ENCODE peak calls at places on chromosome 12, in eight cellular contexts. One of them, this sample, is unnamed.

GRCh38 chr12:16112151-16112550 is 165.3 kb downstream of the SLC15A5 start:
- DNase-seq in foreskin fibroblast: no peak
- DNase-seq in HFFc6: no peak
- DNase-seq in upper lobe of right lung: no peak
- DNase-seq in choroid plexus epithelial cell: no peak
- DNase-seq in BE2C: no peak
- DNase-seq in AG09309: no peak
- DNase-seq in astrocyte of the spinal cord: no peak
- DNase-seq in this sample: no peak

GRCh38 chr12:71838231-71838630 is 1.3 kb upstream of the TBC1D15 start:
- DNase-seq in AG09309: no peak
- DNase-seq in BE2C: no peak
- DNase-seq in upper lobe of right lung: no peak
- DNase-seq in astrocyte of the spinal cord: no peak
- DNase-seq in choroid plexus epithelial cell: no peak
- DNase-seq in foreskin fibroblast: no peak
- DNase-seq in HFFc6: no peak
- DNase-seq in this sample: no peak

GRCh38 chr12:62006076-62006732 is 254.0 kb upstream of the USP15 start:
- DNase-seq in upper lobe of right lung: no peak
- DNase-seq in choroid plexus epithelial cell: peak; percentile 66
- DNase-seq in HFFc6: peak; percentile 22
- DNase-seq in foreskin fibroblast: peak; percentile 55
- DNase-seq in AG09309: peak; percentile 3
- DNase-seq in astrocyte of the spinal cord: peak; percentile 42
- DNase-seq in BE2C: peak; percentile 18
- DNase-seq in this sample: no peak

GRCh38 chr12:29104495-29104894 is 44.6 kb upstream of the FAR2 start:
- DNase-seq in HFFc6: no peak
- DNase-seq in astrocyte of the spinal cord: no peak
- DNase-seq in foreskin fibroblast: peak; percentile 8
- DNase-seq in choroid plexus epithelial cell: no peak
- DNase-seq in AG09309: no peak
- DNase-seq in upper lobe of right lung: no peak
- DNase-seq in BE2C: no peak
- DNase-seq in this sample: no peak

GRCh38 chr12:68871899-68872298 is 61.1 kb downstream of the CPM start:
- DNase-seq in foreskin fibroblast: no peak
- DNase-seq in upper lobe of right lung: no peak
- DNase-seq in BE2C: no peak
- DNase-seq in choroid plexus epithelial cell: peak; percentile 77
- DNase-seq in AG09309: no peak
- DNase-seq in astrocyte of the spinal cord: peak; percentile 26
- DNase-seq in HFFc6: no peak
- DNase-seq in this sample: no peak

GRCh38 chr12:22018860-22019259 is 27.2 kb upstream of the CMAS start:
- DNase-seq in upper lobe of right lung: no peak
- DNase-seq in foreskin fibroblast: peak; percentile 4
- DNase-seq in AG09309: no peak
- DNase-seq in choroid plexus epithelial cell: peak; percentile 24
- DNase-seq in astrocyte of the spinal cord: peak; percentile 1
- DNase-seq in HFFc6: no peak
- DNase-seq in BE2C: no peak
- DNase-seq in this sample: no peak

GRCh38 chr12:124497658-124498057 is 69.8 kb downstream of the NCOR2 start:
- DNase-seq in foreskin fibroblast: peak; percentile 96
- DNase-seq in astrocyte of the spinal cord: peak; percentile 81
- DNase-seq in HFFc6: peak; percentile 89
- DNase-seq in choroid plexus epithelial cell: peak; percentile 81
- DNase-seq in AG09309: no peak
- DNase-seq in BE2C: no peak
- DNase-seq in upper lobe of right lung: no peak
- DNase-seq in this sample: peak; percentile 100

GRCh38 chr12:103780992-103781391 is 60.0 kb downstream of the NT5DC3 start:
- DNase-seq in foreskin fibroblast: no peak
- DNase-seq in HFFc6: no peak
- DNase-seq in upper lobe of right lung: no peak
- DNase-seq in BE2C: no peak
- DNase-seq in AG09309: no peak
- DNase-seq in astrocyte of the spinal cord: no peak
- DNase-seq in choroid plexus epithelial cell: no peak
- DNase-seq in this sample: no peak

GRCh38 chr12:131091976-131092691 is 138.4 kb downstream of the ADGRD1 start:
- DNase-seq in foreskin fibroblast: no peak
- DNase-seq in HFFc6: no peak
- DNase-seq in choroid plexus epithelial cell: no peak
- DNase-seq in AG09309: no peak
- DNase-seq in BE2C: peak; percentile 4
- DNase-seq in astrocyte of the spinal cord: no peak
- DNase-seq in upper lobe of right lung: peak; percentile 54
- DNase-seq in this sample: peak; percentile 55

GRCh38 chr12:123389560-123390351 is 5.8 kb downstream of the KMT5A start:
- DNase-seq in choroid plexus epithelial cell: peak; percentile 28
- DNase-seq in upper lobe of right lung: peak; percentile 88
- DNase-seq in astrocyte of the spinal cord: peak; percentile 26
- DNase-seq in AG09309: no peak
- DNase-seq in BE2C: peak; percentile 44
- DNase-seq in HFFc6: peak; percentile 25
- DNase-seq in foreskin fibroblast: peak; percentile 71
- DNase-seq in this sample: peak; percentile 95

GRCh38 chr12:128077211-128077916 is 189.6 kb upstream of the TMEM132C start:
- DNase-seq in choroid plexus epithelial cell: no peak
- DNase-seq in upper lobe of right lung: no peak
- DNase-seq in astrocyte of the spinal cord: no peak
- DNase-seq in AG09309: no peak
- DNase-seq in foreskin fibroblast: no peak
- DNase-seq in HFFc6: no peak
- DNase-seq in BE2C: no peak
- DNase-seq in this sample: peak; percentile 62

GRCh38 chr12:121918679-121919038 is 267 bp downstream of the CFAP251 start:
- DNase-seq in BE2C: no peak
- DNase-seq in astrocyte of the spinal cord: no peak
- DNase-seq in foreskin fibroblast: no peak
- DNase-seq in HFFc6: no peak
- DNase-seq in choroid plexus epithelial cell: no peak
- DNase-seq in upper lobe of right lung: no peak
- DNase-seq in AG09309: no peak
- DNase-seq in this sample: peak; percentile 77

GRCh38 chr12:92041742-92042141 is 103.9 kb downstream of the BTG1 start:
- DNase-seq in upper lobe of right lung: no peak
- DNase-seq in BE2C: no peak
- DNase-seq in foreskin fibroblast: peak; percentile 8
- DNase-seq in HFFc6: no peak
- DNase-seq in AG09309: no peak
- DNase-seq in astrocyte of the spinal cord: no peak
- DNase-seq in choroid plexus epithelial cell: no peak
- DNase-seq in this sample: no peak

GRCh38 chr12:74816398-74817175 is 279.0 kb downstream of the ATXN7L3B start:
- DNase-seq in HFFc6: no peak
- DNase-seq in choroid plexus epithelial cell: no peak
- DNase-seq in BE2C: no peak
- DNase-seq in astrocyte of the spinal cord: no peak
- DNase-seq in foreskin fibroblast: no peak
- DNase-seq in AG09309: no peak
- DNase-seq in upper lobe of right lung: no peak
- DNase-seq in this sample: no peak

GRCh38 chr12:128091931-128092330 is 175.0 kb upstream of the TMEM132C start:
- DNase-seq in upper lobe of right lung: no peak
- DNase-seq in foreskin fibroblast: no peak
- DNase-seq in BE2C: no peak
- DNase-seq in choroid plexus epithelial cell: no peak
- DNase-seq in astrocyte of the spinal cord: no peak
- DNase-seq in AG09309: no peak
- DNase-seq in HFFc6: no peak
- DNase-seq in this sample: no peak

GRCh38 chr12:48954061-48954460 is 3.2 kb downstream of the ARF3 start:
- DNase-seq in BE2C: no peak
- DNase-seq in upper lobe of right lung: no peak
- DNase-seq in foreskin fibroblast: no peak
- DNase-seq in choroid plexus epithelial cell: no peak
- DNase-seq in HFFc6: no peak
- DNase-seq in AG09309: no peak
- DNase-seq in astrocyte of the spinal cord: no peak
- DNase-seq in this sample: no peak

GRCh38 chr12:48958049-48958388 is 732 bp upstream of the ARF3 start:
- DNase-seq in HFFc6: no peak
- DNase-seq in foreskin fibroblast: no peak
- DNase-seq in choroid plexus epithelial cell: no peak
- DNase-seq in AG09309: no peak
- DNase-seq in upper lobe of right lung: no peak
- DNase-seq in astrocyte of the spinal cord: no peak
- DNase-seq in BE2C: no peak
- DNase-seq in this sample: no peak

GRCh38 chr12:48956279-48957140 is 777 bp downstream of the ARF3 start:
- DNase-seq in AG09309: peak; percentile 84
- DNase-seq in foreskin fibroblast: peak; percentile 97
- DNase-seq in HFFc6: peak; percentile 94
- DNase-seq in astrocyte of the spinal cord: peak; percentile 97
- DNase-seq in BE2C: peak; percentile 90
- DNase-seq in upper lobe of right lung: peak; percentile 91
- DNase-seq in choroid plexus epithelial cell: peak; percentile 98
- DNase-seq in this sample: peak; percentile 96

GRCh38 chr12:48954781-48955501 is 2.3 kb downstream of the ARF3 start:
- DNase-seq in choroid plexus epithelial cell: no peak
- DNase-seq in AG09309: no peak
- DNase-seq in foreskin fibroblast: no peak
- DNase-seq in HFFc6: no peak
- DNase-seq in astrocyte of the spinal cord: no peak
- DNase-seq in BE2C: no peak
- DNase-seq in upper lobe of right lung: no peak
- DNase-seq in this sample: peak; percentile 66

DNA sequence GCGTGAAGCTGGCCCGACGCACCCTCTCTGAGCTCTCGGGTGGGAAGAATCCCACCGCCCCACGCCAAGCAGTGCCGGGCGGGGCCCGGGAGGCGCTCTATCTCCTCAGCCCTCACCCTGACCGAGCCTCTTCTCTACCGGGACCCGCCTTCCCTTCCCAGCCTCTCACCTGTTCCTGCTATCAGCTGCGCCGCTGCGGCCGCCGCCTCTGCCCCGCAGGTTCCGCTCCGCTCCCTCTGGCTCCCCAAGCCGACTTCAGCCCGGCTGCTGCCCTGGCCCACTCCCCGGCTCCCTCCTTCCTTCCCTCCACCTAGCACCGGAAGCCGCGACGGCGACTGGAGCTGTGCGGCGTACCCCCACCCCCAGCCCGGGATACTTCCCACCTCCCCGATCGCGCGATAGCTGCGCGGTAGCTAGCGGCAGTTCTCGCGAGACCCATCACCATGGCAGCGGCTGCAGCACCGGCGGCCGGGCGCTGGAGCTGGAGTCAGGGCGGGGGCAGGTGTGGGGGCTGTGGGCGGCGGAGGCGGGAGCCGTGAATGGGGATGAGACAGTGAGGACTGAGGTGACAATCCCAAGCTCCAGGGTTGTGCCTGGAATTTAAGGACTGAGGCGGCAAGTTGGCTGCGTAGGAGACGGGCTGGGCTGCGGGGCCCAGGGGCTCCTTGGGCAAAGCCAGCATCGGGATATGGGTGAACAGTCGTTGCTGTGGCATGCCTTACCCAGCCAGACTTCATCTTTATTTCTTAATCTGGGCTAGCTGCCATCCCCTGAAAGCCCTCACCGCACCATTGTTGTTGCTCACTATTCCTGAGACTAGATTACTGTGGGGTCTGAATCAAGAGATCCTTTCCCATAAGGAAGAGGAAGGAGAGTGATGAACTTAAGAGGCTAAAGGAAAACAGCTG is at the start of gene ARF3:
- DNase-seq in AG09309: peak; percentile 69
- DNase-seq in upper lobe of right lung: peak; percentile 98
- DNase-seq in astrocyte of the spinal cord: peak; percentile 94
- DNase-seq in HFFc6: peak; percentile 87
- DNase-seq in choroid plexus epithelial cell: peak; percentile 93
- DNase-seq in foreskin fibroblast: peak; percentile 97
- DNase-seq in BE2C: peak; percentile 98
- DNase-seq in this sample: peak; percentile 98
- TF ChIP-seq CTCF in AG09309: no peak
- TF ChIP-seq CTCF in upper lobe of right lung: no peak
- TF ChIP-seq CTCF in astrocyte of the spinal cord: no peak
- TF ChIP-seq CTCF in HFFc6: no peak
- TF ChIP-seq CTCF in choroid plexus epithelial cell: no peak
- TF ChIP-seq CTCF in foreskin fibroblast: no peak
- TF ChIP-seq CTCF in BE2C: no peak
- TF ChIP-seq CTCF in this sample: no peak

GRCh38 chr12:31702047-31702446 is 26.8 kb downstream of the AMN1 start:
- DNase-seq in BE2C: no peak
- DNase-seq in upper lobe of right lung: no peak
- DNase-seq in astrocyte of the spinal cord: peak; percentile 7
- DNase-seq in choroid plexus epithelial cell: peak; percentile 62
- DNase-seq in foreskin fibroblast: peak; percentile 27
- DNase-seq in AG09309: no peak
- DNase-seq in HFFc6: peak; percentile 9
- DNase-seq in this sample: peak; percentile 54
- TF ChIP-seq CTCF in BE2C: peak; percentile 32
- TF ChIP-seq CTCF in upper lobe of right lung: peak; percentile 18
- TF ChIP-seq CTCF in astrocyte of the spinal cord: no peak
- TF ChIP-seq CTCF in choroid plexus epithelial cell: peak; percentile 58
- TF ChIP-seq CTCF in foreskin fibroblast: peak; percentile 14
- TF ChIP-seq CTCF in AG09309: peak; percentile 33
- TF ChIP-seq CTCF in HFFc6: peak; percentile 45
- TF ChIP-seq CTCF in this sample: peak; percentile 37

GRCh38 chr12:66087365-66087943 is 43.1 kb downstream of the LLPH start:
- DNase-seq in BE2C: peak; percentile 48
- DNase-seq in foreskin fibroblast: peak; percentile 86
- DNase-seq in astrocyte of the spinal cord: peak; percentile 79
- DNase-seq in AG09309: peak; percentile 49
- DNase-seq in choroid plexus epithelial cell: peak; percentile 86
- DNase-seq in HFFc6: peak; percentile 65
- DNase-seq in upper lobe of right lung: no peak
- DNase-seq in this sample: peak; percentile 52
- TF ChIP-seq CTCF in BE2C: peak; percentile 84
- TF ChIP-seq CTCF in foreskin fibroblast: peak; percentile 79
- TF ChIP-seq CTCF in astrocyte of the spinal cord: peak; percentile 79
- TF ChIP-seq CTCF in AG09309: peak; percentile 81
- TF ChIP-seq CTCF in choroid plexus epithelial cell: peak; percentile 88
- TF ChIP-seq CTCF in HFFc6: peak; percentile 89
- TF ChIP-seq CTCF in upper lobe of right lung: peak; percentile 78
- TF ChIP-seq CTCF in this sample: peak; percentile 92

GRCh38 chr12:6826734-6827436 is 1.3 kb upstream of the P3H3 start:
- DNase-seq in HFFc6: no peak
- DNase-seq in choroid plexus epithelial cell: no peak
- DNase-seq in upper lobe of right lung: no peak
- DNase-seq in foreskin fibroblast: no peak
- DNase-seq in astrocyte of the spinal cord: no peak
- DNase-seq in BE2C: no peak
- DNase-seq in AG09309: no peak
- DNase-seq in this sample: peak; percentile 91

GRCh38 chr12:6824085-6824800 is 2.6 kb downstream of the GPR162 start:
- DNase-seq in HFFc6: no peak
- DNase-seq in foreskin fibroblast: no peak
- DNase-seq in astrocyte of the spinal cord: no peak
- DNase-seq in upper lobe of right lung: no peak
- DNase-seq in BE2C: no peak
- DNase-seq in AG09309: no peak
- DNase-seq in choroid plexus epithelial cell: no peak
- DNase-seq in this sample: peak; percentile 88

GRCh38 chr12:6824962-6825381 is 3.2 kb upstream of the P3H3 start:
- DNase-seq in foreskin fibroblast: peak; percentile 69
- DNase-seq in BE2C: no peak
- DNase-seq in upper lobe of right lung: no peak
- DNase-seq in HFFc6: no peak
- DNase-seq in AG09309: no peak
- DNase-seq in astrocyte of the spinal cord: peak; percentile 42
- DNase-seq in choroid plexus epithelial cell: peak; percentile 43
- DNase-seq in this sample: peak; percentile 91

GRCh38 chr12:6826125-6826733 is 2.0 kb upstream of the P3H3 start:
- DNase-seq in choroid plexus epithelial cell: no peak
- DNase-seq in AG09309: no peak
- DNase-seq in HFFc6: no peak
- DNase-seq in astrocyte of the spinal cord: no peak
- DNase-seq in upper lobe of right lung: no peak
- DNase-seq in foreskin fibroblast: no peak
- DNase-seq in BE2C: no peak
- DNase-seq in this sample: peak; percentile 54

GRCh38 chr12:6825398-6826124 is 2.6 kb upstream of the P3H3 start:
- DNase-seq in HFFc6: peak; percentile 73
- DNase-seq in astrocyte of the spinal cord: peak; percentile 82
- DNase-seq in foreskin fibroblast: peak; percentile 94
- DNase-seq in BE2C: peak; percentile 89
- DNase-seq in AG09309: peak; percentile 39
- DNase-seq in upper lobe of right lung: peak; percentile 89
- DNase-seq in choroid plexus epithelial cell: peak; percentile 89
- DNase-seq in this sample: peak; percentile 100
- TF ChIP-seq CTCF in HFFc6: peak; percentile 97
- TF ChIP-seq CTCF in astrocyte of the spinal cord: peak; percentile 97
- TF ChIP-seq CTCF in foreskin fibroblast: peak; percentile 90
- TF ChIP-seq CTCF in BE2C: peak; percentile 96
- TF ChIP-seq CTCF in AG09309: peak; percentile 97
- TF ChIP-seq CTCF in upper lobe of right lung: peak; percentile 94
- TF ChIP-seq CTCF in choroid plexus epithelial cell: peak; percentile 93
- TF ChIP-seq CTCF in this sample: peak; percentile 97

This sample was measured in osteoblast.